ENCODE peak calls at places on chromosomes 7 and 10, in ten cellular contexts. D is SK-N-SH; K is OCI-LY7; V is cardiac muscle cell; G is esophagus squamous epithelium; I is right atrium auricular region; B is mesendoderm; T is colonic mucosa; E is CD8-positive, alpha-beta T cell; X is MM.1S. H is an unnamed sample. For H3K4me1, the result is how much of the 10 kb centered on the place peaks cover.

GRCh38 chr7:101598422-101598957 is 30.6 kb downstream of the MYL10 start:
- DNase-seq in I (no peak), X (no peak), T (peak), K (no peak), G (no peak), B (no peak), V (no peak), E (no peak), D (no peak), H (no peak)

GRCh38 chr10:126062132-126063032 is 166.0 kb downstream of the FANK1 start:
- DNase-seq in G (no peak), K (no peak), E (no peak), B (peak), V (no peak), D (no peak), I (peak), T (peak), X (no peak), H (peak)

GRCh38 chr10:124449170-124450009 is 445 bp downstream of the NKX1-2 start:
- DNase-seq in X (no peak), D (peak), B (no peak), I (no peak), G (no peak), V (no peak), K (no peak), E (no peak), T (no peak), H (no peak)

GRCh38 chr7:39017369-39017768 is 39.7 kb downstream of the POU6F2 start:
- DNase-seq in K (no peak), B (peak), T (no peak), G (no peak), D (no peak), E (no peak), I (no peak), X (no peak), V (no peak), H (no peak)

GRCh38 chr10:15472008-15472407 is 100.9 kb upstream of the FAM171A1 start:
- DNase-seq in X (no peak), T (no peak), V (no peak), B (no peak), K (no peak), D (no peak), I (no peak), E (no peak), G (no peak), H (no peak)

GRCh38 chr7:106464651-106465050 is 179.9 kb upstream of the NAMPT start:
- DNase-seq in B (no peak), D (no peak), K (no peak), V (no peak), E (no peak), I (no peak), T (no peak), G (no peak), X (no peak), H (no peak)

GRCh38 chr7:146067880-146068279 is 48.7 kb upstream of the CNTNAP2 start:
- DNase-seq in E (no peak), V (peak), K (no peak), D (no peak), T (no peak), I (no peak), B (no peak), X (no peak), G (no peak), H (peak)

GRCh38 chr7:44489955-44490350 is 505 bp downstream of the NUDCD3 start:
- DNase-seq in E (peak), I (no peak), G (no peak), T (peak), V (no peak), D (no peak), B (no peak), X (no peak), K (no peak), H (no peak)

GRCh38 chr10:86872757-86873156 is 84.7 kb downstream of the MMRN2 start:
- DNase-seq in K (no peak), B (peak), D (no peak), X (no peak), V (no peak), E (no peak), G (no peak), I (peak), T (no peak), H (peak)

GRCh38 chr7:21617916-21618390 is 75.1 kb downstream of the DNAH11 start:
- DNase-seq in I (peak), D (no peak), E (no peak), X (no peak), B (peak), G (no peak), T (peak), V (no peak), K (no peak), H (peak)

GRCh38 chr10:89668391-89669180 is 23.5 kb upstream of the PANK1 start:
- DNase-seq in T (no peak), E (no peak), V (no peak), B (peak), G (no peak), K (no peak), D (no peak), X (no peak), I (no peak), H (no peak)

GRCh38 chr7:17779381-17779780 is 160.9 kb downstream of the SNX13 start:
- DNase-seq in D (no peak), T (no peak), E (no peak), K (no peak), X (no peak), I (no peak), V (no peak), G (no peak), B (no peak), H (no peak)

GRCh38 chr10:124500767-124501166 is 39.1 kb downstream of the LHPP start:
- DNase-seq in T (no peak), I (no peak), E (no peak), X (no peak), B (no peak), K (no peak), D (no peak), V (no peak), G (no peak), H (no peak)

GRCh38 chr10:23081891-23082290 is 13.5 kb upstream of the MSRB2 start:
- DNase-seq in E (no peak), B (peak), K (no peak), G (no peak), D (no peak), T (no peak), X (peak), V (no peak), I (no peak), H (peak)

GRCh38 chr10:97356318-97356914 is 21.9 kb upstream of the FRAT2 start:
- DNase-seq in K (peak), G (no peak), X (no peak), V (no peak), B (no peak), T (no peak), I (no peak), E (no peak), D (no peak), H (no peak)

GRCh38 chr10:101001225-101002035 is 1.8 kb downstream of the LZTS2 start:
- DNase-seq in X (peak), G (no peak), D (peak), E (no peak), V (peak), T (peak), K (no peak), I (peak), B (peak), H (no peak)

GRCh38 chr7:119413314-119413805 is 859.6 kb upstream of the KCND2 start:
- DNase-seq in G (no peak), B (no peak), T (no peak), D (no peak), K (no peak), E (no peak), X (no peak), I (no peak), V (no peak), H (no peak)

GRCh38 chr10:51789118-51789517 is 89.7 kb upstream of the CSTF2T start:
- DNase-seq in D (no peak), I (no peak), T (no peak), K (no peak), X (peak), B (no peak), E (no peak), V (no peak), G (no peak), H (no peak)

GRCh38 chr10:1050555-1050954 is 1.6 kb upstream of the IDI1 start:
- DNase-seq in B (peak), G (no peak), K (peak), V (no peak), D (no peak), E (peak), I (no peak), T (peak), X (peak), H (no peak)

GRCh38 chr10:1741450-1741849 is 4.1 kb upstream of the ADARB2 start:
- DNase-seq in X (no peak), B (no peak), T (no peak), V (no peak), E (no peak), G (no peak), K (no peak), D (no peak), I (no peak), H (no peak)

GRCh38 chr7:55552320-55553086 is 19.8 kb downstream of the VOPP1 start:
- DNase-seq in V (no peak), I (no peak), K (no peak), D (no peak), X (peak), G (no peak), T (peak), E (no peak), B (peak), H (peak)

GRCh38 chr10:122689146-122689807 is 10.4 kb downstream of the C10orf120 start:
- DNase-seq in K (no peak), I (no peak), D (no peak), B (no peak), G (no peak), E (no peak), V (no peak), T (no peak), X (no peak), H (no peak)

GRCh38 chr10:71251319-71251718 is 38.9 kb downstream of the UNC5B start:
- DNase-seq in E (no peak), V (no peak), I (no peak), B (no peak), D (peak), T (no peak), X (no peak), K (no peak), G (no peak), H (no peak)
- H3K4me1 ChIP-seq in E (under half), V (half or more), I (half or more), B (under half), D (half or more), T (under half), X (under half), K (under half), G (half or more), H (under half)

DNA sequence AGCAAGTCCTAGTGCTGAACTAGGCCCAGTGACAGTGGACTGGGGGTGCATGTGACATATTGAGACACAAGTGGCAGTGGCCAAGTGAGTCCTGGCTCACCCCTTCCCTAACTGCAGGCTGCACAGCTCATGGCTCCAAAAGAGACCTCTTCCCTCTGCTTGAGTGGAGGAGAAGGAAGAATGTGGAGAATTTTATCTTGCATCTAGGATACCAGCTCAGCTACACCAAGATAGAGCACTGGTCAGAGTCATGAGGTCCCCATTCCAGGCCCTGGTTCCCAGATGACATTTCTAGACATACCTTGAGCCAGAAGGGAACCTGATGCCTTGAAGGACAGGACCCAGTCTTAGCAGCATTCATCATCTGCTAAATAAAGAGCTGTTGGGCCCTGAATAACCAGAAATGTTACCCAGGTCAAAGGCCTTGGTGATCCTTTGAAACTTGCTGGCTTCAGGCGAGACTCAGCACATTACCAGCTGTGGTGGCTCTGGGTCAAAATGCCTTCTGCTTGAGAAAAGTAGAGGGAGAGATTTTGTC is 114.5 kb downstream of the CDC14C start:
- DNase-seq in T (no peak), K (no peak), G (no peak), X (no peak), I (no peak), D (no peak), E (no peak), V (no peak), B (peak), H (no peak)
- H3K4me1 ChIP-seq in T (under half), K (under half), G (under half), X (under half), I (under half), D (under half), E (under half), V (under half), B (under half), H (under half)

DNA sequence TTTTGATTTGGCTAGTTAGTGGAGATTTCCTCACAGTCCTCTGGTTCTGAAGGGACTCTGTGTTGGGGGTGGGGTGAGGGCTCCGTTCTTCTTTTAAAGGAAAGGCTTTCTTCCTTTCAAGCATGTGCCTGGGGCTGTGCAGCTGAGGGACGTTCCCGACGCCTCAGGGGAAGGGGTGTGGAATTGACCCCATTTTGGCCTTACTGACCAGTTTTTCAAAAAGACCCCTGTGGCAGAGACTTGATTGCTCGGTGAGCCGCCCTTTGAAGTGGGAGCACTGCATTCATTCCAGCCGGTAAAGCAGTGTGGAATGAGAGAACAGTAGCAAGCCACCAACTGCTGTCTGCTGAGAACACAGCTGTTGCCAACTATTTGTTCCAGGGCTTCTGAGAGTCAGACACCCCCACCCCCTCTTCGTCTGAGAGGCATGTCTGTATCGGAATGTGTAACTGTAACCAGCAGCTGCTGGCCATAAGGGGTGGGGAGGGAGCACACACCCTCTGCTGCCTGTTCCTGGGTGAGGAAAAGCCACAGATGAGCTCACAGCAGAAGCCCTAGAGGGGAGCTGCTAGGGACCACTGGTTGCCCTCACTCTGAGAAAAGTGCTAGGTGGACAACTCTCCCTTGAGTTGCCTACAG is 33.1 kb downstream of the WBP1L start:
- DNase-seq in B (peak), I (peak), E (peak), T (peak), D (peak), V (peak), X (peak), G (no peak), K (no peak), H (peak)
- H3K4me1 ChIP-seq in B (under half), I (half or more), E (under half), T (under half), D (under half), V (half or more), X (half or more), G (half or more), K (under half), H (half or more)

GRCh38 chr7:1015196-1015595 is 29.1 kb upstream of the GPR146 start:
- DNase-seq in E (no peak), V (no peak), G (no peak), B (no peak), T (no peak), D (no peak), K (no peak), I (no peak), X (no peak), H (no peak)
- H3K4me1 ChIP-seq in E (under half), V (under half), G (under half), B (under half), T (under half), D (under half), K (under half), I (under half), X (under half), H (under half)

GRCh38 chr10:29647483-29647882 is 12.7 kb upstream of the SVIL start:
- DNase-seq in B (no peak), E (no peak), K (no peak), V (no peak), D (no peak), I (no peak), G (no peak), X (peak), T (no peak), H (no peak)
- H3K4me1 ChIP-seq in B (under half), E (under half), K (under half), V (under half), D (under half), I (under half), G (half or more), X (under half), T (under half), H (under half)

DNA sequence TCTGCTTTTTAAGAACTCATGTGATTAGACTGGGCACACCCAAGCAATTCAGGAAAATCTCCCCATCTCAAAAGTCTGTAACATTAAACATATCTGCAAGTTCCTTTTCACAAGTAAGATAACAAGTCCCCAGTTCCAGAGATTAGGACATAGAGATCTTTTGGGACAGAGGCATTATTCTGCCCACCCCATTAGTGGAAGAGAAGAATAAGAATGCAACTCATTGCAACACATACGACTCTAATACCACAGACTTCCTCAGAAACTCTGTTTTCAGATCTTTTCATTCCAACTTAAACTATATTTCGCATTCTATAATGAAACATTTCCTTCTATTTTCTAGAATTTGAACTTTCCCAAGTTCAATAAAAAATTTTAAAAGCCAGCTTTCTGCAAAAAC is 137.7 kb downstream of the SEMA3C start:
- DNase-seq in K (no peak), D (no peak), B (no peak), G (no peak), X (no peak), V (no peak), E (no peak), I (no peak), T (no peak), H (no peak)
- H3K4me1 ChIP-seq in K (under half), D (under half), B (under half), G (under half), X (under half), V (under half), E (under half), I (under half), T (under half), H (under half)

GRCh38 chr10:88157981-88158465 is 294.6 kb downstream of the PTEN start:
- DNase-seq in X (no peak), D (no peak), K (peak), V (no peak), B (no peak), I (no peak), T (no peak), E (no peak), G (no peak), H (no peak)
- H3K4me1 ChIP-seq in X (under half), D (under half), K (under half), V (under half), B (under half), I (under half), T (under half), E (under half), G (under half), H (under half)

DNA sequence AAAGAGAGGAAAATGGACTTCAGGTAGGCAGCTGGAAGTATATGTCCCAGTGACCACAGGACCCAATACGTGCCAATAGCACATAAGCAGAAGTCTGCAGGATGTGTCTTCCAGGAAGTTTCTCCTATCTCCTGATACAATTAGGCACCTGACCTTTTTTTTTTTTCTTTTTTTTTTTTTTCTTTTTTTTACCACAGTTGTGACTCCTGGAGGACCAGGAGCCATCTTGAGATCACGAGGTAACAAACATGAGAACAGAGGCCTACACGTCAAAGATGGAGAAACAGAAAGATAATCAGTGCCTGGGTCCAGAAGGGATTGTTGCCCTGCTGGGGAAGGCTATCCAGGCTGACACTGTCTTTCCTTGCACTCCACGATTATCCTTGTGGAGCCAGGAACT is 312.4 kb upstream of the NEBL start:
- DNase-seq in G (no peak), I (no peak), V (no peak), D (no peak), E (no peak), B (no peak), T (no peak), X (no peak), K (no peak), H (no peak)
- H3K4me1 ChIP-seq in G (under half), I (under half), V (under half), D (under half), E (under half), B (under half), T (under half), X (under half), K (under half), H (under half)

DNA sequence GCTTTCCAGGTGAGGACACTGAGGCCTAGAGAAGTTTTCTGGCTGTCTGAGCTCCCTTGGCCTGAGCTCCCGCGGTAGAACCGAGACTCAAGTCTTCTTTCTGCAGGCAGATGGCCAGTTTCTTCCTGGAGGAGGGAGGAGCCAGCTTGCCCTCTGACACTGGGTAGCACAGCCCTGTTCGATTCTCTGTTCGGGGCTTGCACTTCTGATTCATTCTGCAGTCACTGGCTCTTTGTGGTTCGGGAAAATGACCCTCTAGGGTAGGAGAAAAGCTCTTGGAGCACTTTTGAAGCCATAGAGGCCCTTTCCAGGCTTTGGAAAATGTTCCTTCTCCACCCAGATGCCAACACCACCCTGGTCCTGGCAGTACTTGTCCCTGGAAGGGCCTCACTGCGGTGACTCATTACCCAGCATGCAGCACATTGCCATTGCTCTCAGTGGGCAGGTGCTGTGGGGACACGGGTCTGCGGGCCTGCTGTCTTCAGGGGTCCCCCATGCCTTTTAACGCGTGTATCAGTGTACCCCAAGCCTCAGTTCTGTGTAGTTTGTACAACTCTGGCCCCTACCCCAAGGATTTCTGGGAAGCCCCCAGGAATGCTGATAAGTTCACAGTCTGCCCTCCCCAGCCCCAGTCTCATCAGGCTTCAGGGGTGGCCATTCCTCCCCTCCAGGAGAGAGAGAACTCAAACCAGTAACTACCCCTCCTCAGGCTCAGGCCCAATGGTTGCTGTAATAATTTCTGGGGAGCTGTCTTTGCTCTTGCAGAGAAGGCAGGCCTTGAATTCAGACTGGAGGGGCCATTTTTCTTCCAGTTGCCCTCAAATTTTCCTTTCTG is 11.9 kb downstream of the CHST3 start:
- DNase-seq in I (no peak), G (no peak), E (no peak), V (no peak), X (no peak), D (no peak), B (peak), K (no peak), T (peak), H (no peak)
- H3K4me1 ChIP-seq in I (half or more), G (half or more), E (under half), V (under half), X (under half), D (under half), B (under half), K (under half), T (under half), H (under half)

H was measured in A673.